ENCODE peak calls at places on chromosome 1, in five cellular contexts. I, K, F, Z and A are unnamed samples.
A peak's percentile ranks its signal among the peaks of the same experiment; 100 is the strongest.

GRCh38 chr1:222382171-222382570 is 165.7 kb downstream of the HHIPL2 start:
- DNase-seq in I (no peak), K (no peak), F (no peak), Z (no peak), A (no peak)

GRCh38 chr1:6300342-6301141 is 39.6 kb upstream of the GPR153 start:
- DNase-seq in I (peak; percentile 50), K (no peak), F (no peak), Z (no peak), A (no peak)

GRCh38 chr1:77370588-77371306 is 88.9 kb downstream of the AK5 start:
- DNase-seq in I (no peak), K (no peak), F (no peak), Z (no peak), A (peak; percentile 78)

GRCh38 chr1:207748737-207749528 is 2.9 kb upstream of the CD46 start:
- DNase-seq in I (no peak), K (no peak), F (no peak), Z (no peak), A (no peak)

GRCh38 chr1:236795757-236796719 is 946 bp downstream of the MTR start:
- DNase-seq in I (peak; percentile 66), K (no peak), F (no peak), Z (no peak), A (peak; percentile 55)

GRCh38 chr1:156698995-156699394 is 6.4 kb downstream of the CRABP2 start:
- DNase-seq in I (no peak), K (no peak), F (no peak), Z (no peak), A (no peak)

GRCh38 chr1:33170351-33171274 is 11.2 kb downstream of the TRIM62 start:
- DNase-seq in I (no peak), K (no peak), F (no peak), Z (peak; percentile 33), A (no peak)

GRCh38 chr1:54996869-54997710 is 1.6 kb upstream of the BSND start:
- DNase-seq in I (peak; percentile 38), K (no peak), F (no peak), Z (no peak), A (peak; percentile 33)

GRCh38 chr1:21468597-21468996 is 28.7 kb downstream of the NBPF3 start:
- DNase-seq in I (peak; percentile 26), K (no peak), F (no peak), Z (no peak), A (peak; percentile 60)

GRCh38 chr1:36161656-36162531 is 5.9 kb downstream of the MAP7D1 start:
- DNase-seq in I (peak; percentile 73), K (no peak), F (peak; percentile 83), Z (no peak), A (no peak)

GRCh38 chr1:181541947-181542346 is 58.6 kb downstream of the CACNA1E start:
- DNase-seq in I (peak; percentile 30), K (no peak), F (no peak), Z (no peak), A (peak; percentile 33)

GRCh38 chr1:24970399-24970753 is 40.3 kb upstream of the RUNX3 start:
- DNase-seq in I (peak; percentile 48), K (no peak), F (no peak), Z (no peak), A (peak; percentile 39)

GRCh38 chr1:159014851-159015250 is 5.1 kb downstream of the IFI16 start:
- DNase-seq in I (no peak), K (no peak), F (no peak), Z (no peak), A (no peak)

GRCh38 chr1:235018161-235018560 is 110.5 kb downstream of the TOMM20 start:
- DNase-seq in I (peak; percentile 50), K (peak; percentile 28), F (no peak), Z (peak; percentile 60), A (peak; percentile 96)

GRCh38 chr1:101142244-101142643 is 94.6 kb upstream of the S1PR1 start:
- DNase-seq in I (no peak), K (no peak), F (no peak), Z (no peak), A (no peak)

GRCh38 chr1:204516180-204516879 is at the start of gene MDM4:
- DNase-seq in I (peak; percentile 96), K (peak; percentile 95), F (peak; percentile 94), Z (peak; percentile 92), A (peak; percentile 95)

GRCh38 chr1:204511366-204511765 is 4.8 kb upstream of the MDM4 start:
- DNase-seq in I (no peak), K (no peak), F (no peak), Z (no peak), A (no peak)

GRCh38 chr1:204509186-204509635 is 7.0 kb upstream of the MDM4 start:
- DNase-seq in I (no peak), K (no peak), F (no peak), Z (no peak), A (no peak)

GRCh38 chr1:204513117-204513716 is 3.0 kb upstream of the MDM4 start:
- DNase-seq in I (no peak), K (no peak), F (peak; percentile 78), Z (no peak), A (no peak)

DNA sequence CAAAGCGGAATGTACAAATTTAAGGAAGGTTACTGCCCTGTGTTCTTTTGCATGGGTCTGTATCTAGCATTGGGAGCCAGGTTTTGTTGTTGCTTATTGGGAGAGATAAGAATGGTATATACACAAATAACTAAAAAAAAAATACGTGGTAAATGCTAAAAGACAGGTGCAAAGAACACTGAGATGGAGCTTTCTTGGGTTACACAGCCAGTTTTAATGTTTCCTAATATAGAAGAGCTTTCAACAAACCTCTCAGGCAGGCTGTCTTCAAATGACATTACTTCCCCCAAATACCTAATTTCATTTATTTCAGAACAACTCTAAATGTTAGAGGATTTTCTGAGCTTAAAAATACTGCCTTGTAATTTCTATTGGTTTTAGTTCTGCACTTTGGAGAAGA is 1.4 kb upstream of the MDM4 start:
- DNase-seq in I (no peak), K (no peak), F (no peak), Z (no peak), A (no peak)
- H3K4me3 ChIP-seq in I (no peak overlapping the region), K (no peak overlapping the region), F (no peak overlapping the region), Z (no peak overlapping the region), A (no peak overlapping the region)

DNA sequence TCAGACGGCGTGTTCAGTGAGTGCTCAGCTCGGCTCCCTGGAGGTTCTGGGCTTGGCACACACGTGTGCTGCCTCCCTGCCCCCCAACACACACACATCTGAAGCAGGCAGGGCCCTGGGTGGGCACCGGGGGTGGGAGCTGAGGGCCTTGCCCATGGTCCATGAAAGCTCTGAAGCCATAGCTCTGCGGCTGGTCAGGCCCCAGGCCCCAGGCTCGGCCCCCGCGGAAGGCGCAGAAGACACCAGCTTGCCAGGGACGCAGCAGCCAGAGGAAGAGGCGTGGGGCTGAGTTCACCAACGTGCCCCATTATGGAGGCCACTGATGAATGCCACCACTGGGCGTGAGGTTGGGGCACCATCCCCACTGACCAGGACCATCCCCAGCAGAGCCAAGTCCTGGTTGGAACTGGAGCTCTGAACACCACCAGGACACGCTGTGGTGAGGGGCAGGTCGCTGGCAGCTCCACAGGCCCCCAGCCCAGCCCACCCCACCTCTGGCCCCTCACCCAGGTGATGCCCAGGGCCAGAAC is 4.2 kb downstream of the AURKAIP1 start:
- DNase-seq in I (no peak), K (no peak), F (no peak), Z (no peak), A (no peak)
- H3K4me1 ChIP-seq in I (peaks cover 6% of the 10 kb centered on the region), K (peaks cover 3% of the 10 kb centered on the region), F (peaks cover 36% of the 10 kb centered on the region), Z (peaks cover 28% of the 10 kb centered on the region), A (peaks cover 5% of the 10 kb centered on the region)

DNA sequence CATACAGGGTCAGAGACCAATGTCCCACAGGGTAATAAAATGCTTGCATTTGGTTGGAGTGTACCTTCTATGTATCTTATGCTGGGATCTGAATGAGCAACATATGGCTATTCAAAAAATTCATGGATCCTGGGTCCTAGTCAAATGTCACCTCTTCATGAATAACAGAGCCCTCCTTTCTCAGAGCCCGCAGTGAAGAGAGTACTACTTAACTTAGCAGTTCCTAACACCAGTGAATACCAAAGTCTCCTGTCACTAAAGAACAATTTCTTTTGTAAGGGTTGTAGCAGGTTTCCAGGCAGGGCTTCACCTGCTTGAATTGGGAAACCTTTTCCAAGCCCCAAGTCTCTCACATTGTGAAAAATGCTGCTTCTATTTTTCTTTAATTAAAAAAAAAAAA is 483.0 kb upstream of the DEPDC1 start:
- DNase-seq in I (no peak), K (no peak), F (no peak), Z (no peak), A (no peak)
- TF ChIP-seq CTCF in I (no peak), K (no peak), F (no peak), Z (no peak), A (no peak)

DNA sequence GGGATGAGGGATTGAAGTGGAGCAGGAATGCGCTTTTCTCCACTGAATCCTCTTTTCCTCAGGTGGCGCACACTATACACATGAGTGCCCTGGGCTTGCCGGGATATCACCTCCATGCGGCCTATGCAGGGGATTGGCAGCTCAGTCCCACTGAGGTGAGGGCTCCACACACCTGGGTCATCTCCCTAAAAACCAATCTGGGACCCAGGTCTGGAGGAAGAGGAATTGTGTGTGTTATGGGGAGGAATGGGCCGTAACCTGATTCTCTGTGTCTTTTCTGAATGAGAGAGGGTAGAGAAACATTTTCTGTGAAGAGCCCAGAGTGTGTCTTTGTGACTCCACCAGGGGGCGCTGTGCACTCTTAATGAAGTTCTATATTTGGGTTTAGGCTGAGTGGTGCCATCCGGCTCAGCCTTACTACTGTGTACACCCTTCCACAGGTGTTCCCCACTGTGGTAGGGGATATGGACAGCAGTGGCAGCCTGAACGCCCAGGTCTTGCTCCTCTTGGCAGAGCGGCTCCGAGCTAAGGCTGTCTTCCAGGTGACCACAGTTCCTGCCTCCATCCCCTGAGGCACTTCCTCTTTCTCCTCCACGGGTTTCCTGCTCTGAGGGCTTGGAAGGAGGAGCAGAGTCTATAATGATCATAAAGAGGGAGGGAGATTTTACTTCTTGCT is 1.5 kb downstream of the TOMM40L start:
- DNase-seq in I (peak; percentile 91), K (peak; percentile 85), F (peak; percentile 86), Z (peak; percentile 87), A (peak; percentile 92)
- H3K4me3 ChIP-seq in I (peak overlapping the region; percentile 50), K (peak overlapping the region; percentile 96), F (peak overlapping the region; percentile 70), Z (peak overlapping the region; percentile 85), A (no peak overlapping the region)

GRCh38 chr1:18949689-18950414 is 6.6 kb downstream of the IFFO2 start:
- DNase-seq in I (no peak), K (no peak), F (peak; percentile 53), Z (peak; percentile 47), A (peak; percentile 68)
- H3K4me1 ChIP-seq in I (peaks cover 53% of the 10 kb centered on the region), K (no peaks in the 10 kb centered on the region), F (peaks cover 98% of the 10 kb centered on the region), Z (peaks cover 52% of the 10 kb centered on the region), A (peaks cover 32% of the 10 kb centered on the region)

DNA sequence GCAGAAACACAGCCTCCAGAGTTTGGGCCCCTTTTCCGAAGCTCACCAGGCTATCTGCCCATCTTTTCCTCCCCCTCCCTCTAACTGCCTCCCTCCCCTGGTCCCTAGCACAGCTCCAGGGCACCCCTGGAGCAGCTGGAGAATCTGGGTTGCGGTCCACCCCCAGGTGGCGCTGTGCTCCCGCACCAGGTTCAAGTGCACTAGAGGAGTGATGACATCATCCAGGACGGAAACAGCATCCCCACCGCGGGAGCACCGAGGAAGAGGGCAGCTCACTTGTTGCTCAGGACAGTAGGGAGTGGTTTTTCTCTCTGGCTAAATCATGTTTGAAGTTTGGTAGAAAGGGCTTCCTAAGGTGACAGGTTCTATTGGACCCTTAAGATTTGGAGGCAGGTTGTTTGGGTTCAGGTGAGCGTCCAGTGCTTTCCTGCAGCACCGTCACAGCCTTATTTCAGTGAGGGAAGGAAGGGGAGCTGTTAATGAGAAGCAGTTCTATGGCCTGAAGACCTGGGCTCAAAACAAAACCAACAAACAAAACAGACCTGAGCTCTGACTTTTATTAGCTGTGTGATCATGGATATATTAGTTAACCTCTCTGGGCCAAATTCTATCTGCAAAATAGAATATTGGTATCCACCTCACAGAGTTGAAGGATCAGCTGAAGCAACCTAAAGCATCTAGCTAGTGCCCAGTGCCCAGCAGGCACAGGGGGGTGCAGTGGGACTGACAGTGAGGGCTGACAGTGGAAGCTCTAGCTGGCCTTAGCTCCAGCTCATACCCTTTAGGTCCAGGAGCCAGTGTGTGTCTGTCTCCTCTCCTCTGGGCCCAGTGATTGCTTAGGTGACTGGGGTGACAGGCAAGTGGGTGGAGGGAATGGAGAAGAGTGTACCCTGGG is 7.5 kb downstream of the SHISA4 start:
- DNase-seq in I (peak; percentile 93), K (peak; percentile 92), F (peak; percentile 88), Z (peak; percentile 91), A (peak; percentile 93)
- TF ChIP-seq CTCF in I (peak; percentile 97), K (peak; percentile 98), F (peak; percentile 93), Z (peak; percentile 97), A (peak; percentile 91)